ENCODE peak calls at places on chromosome 4, in six cellular contexts. H is IMR-90, W is H1, A is mesenchymal stem cell, K is H9, S is trophoblast cell. J is an unnamed sample.

GRCh38 chr4:75848891-75849290 is 53.4 kb downstream of the PPEF2 start:
- DNase-seq in H (peak; percentile 47), W (no peak), A (peak; percentile 58), K (no peak), S (peak; percentile 14), J (no peak)

GRCh38 chr4:48047421-48047844 is 30.9 kb downstream of the NIPAL1 start:
- DNase-seq in H (no peak), W (no peak), A (no peak), K (no peak), S (no peak), J (no peak)

GRCh38 chr4:173391691-173392090 is 7.2 kb downstream of the SCRG1 start:
- DNase-seq in H (no peak), W (no peak), A (no peak), K (no peak), S (no peak), J (no peak)

GRCh38 chr4:70203601-70204000 is 8.1 kb downstream of the ODAM start:
- DNase-seq in H (no peak), W (no peak), A (no peak), K (no peak), S (no peak), J (no peak)

GRCh38 chr4:38664704-38665401 is 854 bp downstream of the KLF3 start:
- DNase-seq in H (peak; percentile 56), W (peak; percentile 59), A (peak; percentile 73), K (peak; percentile 71), S (peak; percentile 83), J (peak; percentile 70)

GRCh38 chr4:39256436-39256835 is 74.1 kb downstream of the WDR19 start:
- DNase-seq in H (no peak), W (no peak), A (no peak), K (no peak), S (no peak), J (no peak)

GRCh38 chr4:3070709-3071500 is 3.4 kb downstream of the HTT-AS start:
- DNase-seq in H (peak; percentile 42), W (no peak), A (no peak), K (no peak), S (no peak), J (no peak)

GRCh38 chr4:36990108-36990872 is 254.3 kb upstream of the NWD2 start:
- DNase-seq in H (no peak), W (no peak), A (no peak), K (no peak), S (no peak), J (no peak)

GRCh38 chr4:166972071-166972470 is 262.2 kb downstream of the SPOCK3 start:
- DNase-seq in H (no peak), W (no peak), A (peak; percentile 45), K (no peak), S (no peak), J (no peak)

GRCh38 chr4:2248044-2248780 is 6.3 kb upstream of the HAUS3 start:
- DNase-seq in H (no peak), W (no peak), A (no peak), K (no peak), S (no peak), J (no peak)

GRCh38 chr4:19478791-19479190 is 772.9 kb upstream of the SLIT2 start:
- DNase-seq in H (peak; percentile 81), W (no peak), A (peak; percentile 13), K (no peak), S (no peak), J (no peak)

GRCh38 chr4:149344436-149344835 is 471.2 kb downstream of the IQCM start:
- DNase-seq in H (peak; percentile 34), W (no peak), A (peak; percentile 47), K (no peak), S (no peak), J (no peak)

GRCh38 chr4:6753103-6753560 is 29.4 kb upstream of the KIAA0232 start:
- DNase-seq in H (no peak), W (no peak), A (no peak), K (no peak), S (peak; percentile 73), J (no peak)

GRCh38 chr4:17320046-17320445 is 191.8 kb downstream of the QDPR start:
- DNase-seq in H (no peak), W (no peak), A (no peak), K (no peak), S (no peak), J (no peak)

GRCh38 chr4:53196872-53197759 is 168.7 kb downstream of the SCFD2 start:
- DNase-seq in H (peak; percentile 90), W (no peak), A (peak; percentile 86), K (no peak), S (no peak), J (peak; percentile 74)

DNA sequence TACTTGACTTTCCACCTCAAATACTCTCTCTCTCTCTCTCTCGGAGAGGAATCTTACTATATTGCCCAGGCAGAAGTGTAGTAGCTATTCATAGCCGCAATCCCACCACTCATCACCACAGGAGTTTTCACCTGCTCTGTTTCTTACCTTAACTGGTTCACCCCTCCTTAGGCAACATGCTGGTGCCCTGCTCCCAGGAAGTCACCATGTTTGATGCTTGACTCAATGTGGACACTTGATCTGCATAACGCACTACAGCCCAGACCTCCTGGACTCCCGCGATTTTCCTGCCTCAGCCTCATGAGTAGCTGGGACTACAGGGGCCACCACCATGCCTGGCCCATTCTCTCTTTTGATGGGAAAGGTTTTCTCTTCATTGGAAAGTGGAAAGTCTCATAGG is 271.8 kb downstream of the FBXW7 start:
- DNase-seq in H (no peak), W (no peak), A (no peak), K (no peak), S (peak; percentile 68), J (no peak)
- H3K14ac ChIP-seq in H (no peak overlapping the region), W (no peak overlapping the region), A (no peak overlapping the region), K (no peak overlapping the region), S (no peak overlapping the region), J (no peak overlapping the region)

GRCh38 chr4:138202686-138203085 is 39.5 kb downstream of the SLC7A11 start:
- DNase-seq in H (no peak), W (no peak), A (no peak), K (no peak), S (no peak), J (no peak)
- H2AK5ac ChIP-seq in H (no peak overlapping the region), W (no peak overlapping the region), A (no peak overlapping the region), K (no peak overlapping the region), S (no peak overlapping the region), J (no peak overlapping the region)

GRCh38 chr4:41748788-41749445 is 392 bp upstream of the PHOX2B start:
- DNase-seq in H (no peak), W (peak; percentile 47), A (no peak), K (no peak), S (no peak), J (peak; percentile 67)
- H3K27me3 ChIP-seq in H (peaks cover 93% of the 10 kb centered on the region), W (peaks cover 100% of the 10 kb centered on the region), A (peaks cover 93% of the 10 kb centered on the region), K (peaks cover 94% of the 10 kb centered on the region), S (peaks cover 89% of the 10 kb centered on the region), J (peaks cover 48% of the 10 kb centered on the region)

GRCh38 chr4:142696334-142697122 is 149.6 kb downstream of the INPP4B start:
- DNase-seq in H (no peak), W (no peak), A (no peak), K (no peak), S (no peak), J (no peak)

GRCh38 chr4:142697303-142697702 is 148.8 kb downstream of the INPP4B start:
- DNase-seq in H (no peak), W (no peak), A (no peak), K (no peak), S (no peak), J (no peak)

GRCh38 chr4:142700521-142700920 is 145.6 kb downstream of the INPP4B start:
- DNase-seq in H (no peak), W (no peak), A (no peak), K (no peak), S (no peak), J (no peak)

GRCh38 chr4:142698541-142698940 is 147.6 kb downstream of the INPP4B start:
- DNase-seq in H (no peak), W (no peak), A (no peak), K (no peak), S (peak; percentile 38), J (no peak)

DNA sequence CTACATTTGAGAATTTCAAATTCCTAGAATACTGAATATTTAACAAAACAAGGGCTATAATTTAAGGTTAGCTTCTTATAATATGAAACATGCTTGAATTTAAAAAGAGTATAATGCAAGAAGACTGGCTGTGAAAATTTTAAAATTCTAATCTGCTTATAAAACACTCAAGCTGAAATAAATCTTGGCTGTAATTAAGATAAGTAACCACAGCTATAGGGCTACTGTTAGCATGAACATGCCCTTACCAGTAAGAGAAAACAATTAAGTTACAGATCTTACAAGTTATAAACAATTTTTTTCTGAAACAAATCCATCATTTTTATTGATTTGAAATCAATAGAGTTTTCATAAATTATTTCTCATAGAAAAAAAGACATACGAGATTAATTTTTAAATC is 148.2 kb downstream of the INPP4B start:
- DNase-seq in H (no peak), W (no peak), A (no peak), K (no peak), S (no peak), J (no peak)
- H3K14ac ChIP-seq in H (no peak overlapping the region), W (no peak overlapping the region), A (no peak overlapping the region), K (no peak overlapping the region), S (no peak overlapping the region), J (no peak overlapping the region)

GRCh38 chr4:110614981-110615365 is 7.9 kb downstream of the PITX2 start:
- DNase-seq in H (no peak), W (no peak), A (peak; percentile 62), K (peak; percentile 41), S (no peak), J (peak; percentile 27)
- H2AK5ac ChIP-seq in H (no peak overlapping the region), W (no peak overlapping the region), A (no peak overlapping the region), K (no peak overlapping the region), S (no peak overlapping the region), J (no peak overlapping the region)